ENCODE peak calls at places on chromosomes 4 and X, in four cellular contexts. A is ascending aorta, T is mammary epithelial cell, Z is GM23338. J is an unnamed sample.
A peak's percentile ranks its signal among the peaks of the same experiment; 100 is the strongest.

GRCh38 chrX:68196939-68197791 is 236.1 kb downstream of the OPHN1 start:
- DNase-seq in Z (peak; percentile 72), A (no peak), T (peak; percentile 57), J (peak; percentile 5)

GRCh38 chr4:1264942-1265341 is 16.0 kb upstream of the CTBP1 start:
- DNase-seq in Z (no peak), T (no peak), A (no peak), J (no peak)

GRCh38 chr4:171025776-171026175 is 787.4 kb upstream of the GALNTL6 start:
- DNase-seq in Z (no peak), T (peak; percentile 4), A (no peak), J (no peak)

GRCh38 chrX:8724176-8724757 is 7.7 kb downstream of the ANOS1 start:
- DNase-seq in T (no peak), A (no peak), Z (peak; percentile 83), J (no peak)

GRCh38 chr4:28391877-28392276 is 1531.2 kb downstream of the STIM2 start:
- DNase-seq in Z (no peak), A (no peak), T (peak; percentile 29), J (no peak)

GRCh38 chrX:19388741-19389140 is 45.0 kb downstream of the PDHA1 start:
- DNase-seq in T (peak; percentile 75), Z (no peak), A (no peak), J (no peak)

GRCh38 chr4:32161382-32161781 is 1441.2 kb downstream of the PCDH7 start:
- DNase-seq in Z (no peak), A (no peak), T (peak; percentile 59), J (no peak)

GRCh38 chrX:39944416-39944815 is 153.3 kb downstream of the BCOR start:
- DNase-seq in A (no peak), T (no peak), Z (no peak), J (no peak)

GRCh38 chr4:87304659-87305277 is 17.9 kb downstream of the HSD17B13 start:
- DNase-seq in Z (no peak), A (no peak), T (peak; percentile 12), J (no peak)

GRCh38 chr4:148435654-148436406 is 6.4 kb downstream of the NR3C2 start:
- DNase-seq in A (no peak), T (no peak), Z (no peak), J (no peak)
- H3K4me1 ChIP-seq in A (peaks cover 14% of the 10 kb centered on the region), T (no peaks in the 10 kb centered on the region), Z (peaks cover 26% of the 10 kb centered on the region), J (peaks cover 76% of the 10 kb centered on the region)

DNA sequence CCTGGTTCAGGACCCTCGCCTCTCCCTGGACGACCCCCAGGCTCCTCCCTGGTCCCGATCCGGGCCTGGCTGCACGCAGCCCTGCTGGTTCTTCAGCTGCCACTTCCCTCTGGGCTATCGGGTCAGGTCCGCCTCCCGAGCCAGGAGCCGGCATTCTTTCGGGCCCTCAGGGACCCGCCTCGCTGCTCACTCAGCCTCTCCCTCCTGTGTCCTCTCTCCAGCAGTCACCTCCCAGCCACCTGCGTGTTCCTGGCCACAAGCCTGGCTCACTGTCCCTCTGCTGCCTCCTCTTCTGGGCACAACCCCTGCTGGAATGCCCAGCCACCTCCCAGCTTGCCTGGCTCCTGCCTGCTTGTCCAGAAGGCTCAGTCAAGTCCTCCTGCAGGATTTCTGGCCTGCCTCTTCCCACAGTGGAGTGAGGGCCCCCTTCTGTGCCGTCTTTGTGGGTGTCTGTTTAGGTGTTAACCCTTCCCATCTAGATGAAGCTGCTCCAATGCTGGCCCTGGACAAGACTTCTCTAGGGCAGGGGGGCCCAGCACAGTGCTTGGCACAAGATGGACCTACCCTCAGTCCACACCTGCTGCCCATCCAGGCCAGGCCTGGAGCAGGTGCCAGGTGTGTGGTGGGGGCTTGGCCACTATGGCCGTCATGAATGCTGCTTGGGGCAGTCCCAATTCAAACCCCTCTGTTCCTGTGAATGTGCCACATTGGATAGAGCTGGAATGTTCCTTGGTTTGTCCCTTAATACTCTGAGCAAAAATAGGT is 2.2 kb downstream of the WFS1 start:
- DNase-seq in A (no peak), Z (no peak), T (no peak), J (no peak)
- H3K4me1 ChIP-seq in A (peaks cover 56% of the 10 kb centered on the region), Z (peaks cover 18% of the 10 kb centered on the region), T (peaks cover 30% of the 10 kb centered on the region), J (peaks cover 5% of the 10 kb centered on the region)

GRCh38 chrX:66017659-66018170 is 22.2 kb downstream of the VSIG4 start:
- DNase-seq in Z (peak; percentile 2), A (no peak), T (no peak), J (no peak)

GRCh38 chrX:66014560-66014959 is 25.3 kb downstream of the VSIG4 start:
- DNase-seq in A (no peak), Z (no peak), T (no peak), J (no peak)

GRCh38 chrX:66015152-66015827 is 24.6 kb downstream of the VSIG4 start:
- DNase-seq in Z (no peak), T (no peak), A (no peak), J (no peak)

GRCh38 chrX:66016905-66017658 is 22.8 kb downstream of the VSIG4 start:
- DNase-seq in T (no peak), A (no peak), Z (no peak), J (no peak)

GRCh38 chrX:66015906-66016689 is 23.8 kb downstream of the VSIG4 start:
- DNase-seq in A (no peak), Z (no peak), T (no peak), J (no peak)
- H3K4me1 ChIP-seq in A (no peaks in the 10 kb centered on the region), Z (no peaks in the 10 kb centered on the region), T (peaks cover 5% of the 10 kb centered on the region), J (peaks cover 94% of the 10 kb centered on the region)

DNA sequence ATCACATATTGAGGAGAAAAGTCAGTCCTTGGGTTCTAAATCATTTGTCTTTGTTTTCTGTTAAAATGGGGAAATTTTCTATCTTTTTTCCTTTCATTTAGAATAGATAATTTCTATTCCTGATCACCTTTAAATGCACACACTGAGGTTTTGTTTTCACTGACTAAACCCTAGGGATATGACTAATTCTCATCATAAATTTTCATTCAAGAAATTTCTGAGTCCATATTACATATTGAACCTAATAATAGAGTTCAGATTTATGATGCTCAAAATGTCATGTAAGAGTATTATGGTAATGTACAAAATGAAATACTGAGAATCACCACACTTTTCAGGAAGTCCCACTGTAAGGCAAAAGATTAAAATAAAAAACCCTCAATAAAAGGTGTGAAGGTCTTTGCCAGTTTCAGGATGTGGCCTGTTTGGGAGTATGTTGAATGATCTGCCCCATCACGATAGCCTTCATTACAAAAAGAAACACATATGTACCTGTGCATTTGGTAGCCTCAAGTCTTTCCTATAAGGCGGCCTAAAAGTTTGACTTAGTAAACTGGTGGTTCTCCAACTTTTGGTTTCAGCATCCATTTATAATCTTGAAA is 49.4 kb downstream of the LEF1 start:
- DNase-seq in T (no peak), Z (no peak), A (no peak), J (no peak)
- H3K4me1 ChIP-seq in T (no peaks in the 10 kb centered on the region), Z (peaks cover 16% of the 10 kb centered on the region), A (no peaks in the 10 kb centered on the region), J (peaks cover 95% of the 10 kb centered on the region)

GRCh38 chr4:134955059-134955458 is 753.5 kb upstream of the PABPC4L start:
- DNase-seq in T (no peak), Z (no peak), A (no peak), J (no peak)
- H3K4me1 ChIP-seq in T (no peaks in the 10 kb centered on the region), Z (no peaks in the 10 kb centered on the region), A (no peaks in the 10 kb centered on the region), J (no peaks in the 10 kb centered on the region)

GRCh38 chr4:184350213-184350817 is 124.0 kb downstream of the IRF2 start:
- DNase-seq in Z (no peak), A (no peak), T (no peak), J (no peak)
- H3K4me1 ChIP-seq in Z (peaks cover 20% of the 10 kb centered on the region), A (peaks cover 4% of the 10 kb centered on the region), T (peaks cover 8% of the 10 kb centered on the region), J (peaks cover 9% of the 10 kb centered on the region)